ENCODE peak calls at places on chromosome 22, in five cellular contexts. B is tibial nerve; N is CD8-positive, alpha-beta T cell; O is PC-3; Z is Peyer's patch. P is an unnamed sample. For H3K27me3, the result is how much of the 10 kb centered on the place peaks cover.

GRCh38 chr22:39534591-39535301 is 2.2 kb upstream of the RPS19BP1 start:
- DNase-seq in N (peak), Z (peak), B (peak), O (peak), P (peak)

GRCh38 chr22:44384981-44385610 is 72.3 kb upstream of the SHISAL1 start:
- DNase-seq in B (no peak), O (no peak), Z (no peak), N (no peak), P (no peak)

GRCh38 chr22:35426801-35427140 is 26.8 kb downstream of the MCM5 start:
- DNase-seq in Z (no peak), O (no peak), N (no peak), B (no peak), P (no peak)

GRCh38 chr22:20237480-20238440 is 30.4 kb downstream of the RTN4R start:
- DNase-seq in Z (peak), N (peak), O (no peak), B (no peak), P (peak)

GRCh38 chr22:23524226-23524625 is 55.9 kb downstream of the IGLL1 start:
- DNase-seq in O (no peak), B (no peak), Z (no peak), N (no peak), P (no peak)

GRCh38 chr22:33923033-33923432 is 2.8 kb upstream of the LARGE1 start:
- DNase-seq in Z (no peak), O (no peak), B (no peak), N (no peak), P (no peak)

GRCh38 chr22:40512426-40513136 is 123.9 kb downstream of the MRTFA start:
- DNase-seq in O (peak), N (no peak), B (peak), Z (no peak), P (no peak)

GRCh38 chr22:36277482-36278291 is 24.8 kb downstream of the APOL1 start:
- DNase-seq in N (peak), B (no peak), Z (peak), O (peak), P (peak)

GRCh38 chr22:41512421-41513194 is 31.7 kb downstream of the POLR3H start:
- DNase-seq in N (no peak), B (no peak), O (peak), Z (no peak), P (no peak)

GRCh38 chr22:18968011-18968749 is 32.1 kb upstream of the PRODH start:
- DNase-seq in B (no peak), N (no peak), O (peak), Z (no peak), P (no peak)

GRCh38 chr22:20268350-20269012 is 363 bp upstream of the RTN4R start:
- DNase-seq in Z (peak), N (peak), O (peak), B (peak), P (peak)

GRCh38 chr22:20463324-20464095 is 25.9 kb upstream of the SCARF2 start:
- DNase-seq in B (no peak), O (no peak), N (peak), Z (peak), P (peak)

GRCh38 chr22:25395915-25396314 is 168.6 kb upstream of the GRK3 start:
- DNase-seq in B (no peak), Z (no peak), N (no peak), O (no peak), P (no peak)

GRCh38 chr22:24117942-24118341 is 63.3 kb upstream of the SUSD2 start:
- DNase-seq in Z (no peak), N (no peak), O (no peak), B (no peak), P (no peak)

GRCh38 chr22:21939392-21940319 is 13.0 kb downstream of the PPM1F start:
- DNase-seq in Z (no peak), B (no peak), N (no peak), O (no peak), P (no peak)

GRCh38 chr22:21941921-21942320 is 10.7 kb downstream of the PPM1F start:
- DNase-seq in Z (no peak), N (no peak), O (no peak), B (no peak), P (no peak)

GRCh38 chr22:21938906-21939305 is 13.7 kb downstream of the PPM1F start:
- DNase-seq in B (no peak), O (no peak), N (no peak), Z (no peak), P (no peak)

GRCh38 chr22:21942407-21942895 is 10.2 kb downstream of the PPM1F start:
- DNase-seq in N (no peak), O (peak), B (peak), Z (no peak), P (no peak)

DNA sequence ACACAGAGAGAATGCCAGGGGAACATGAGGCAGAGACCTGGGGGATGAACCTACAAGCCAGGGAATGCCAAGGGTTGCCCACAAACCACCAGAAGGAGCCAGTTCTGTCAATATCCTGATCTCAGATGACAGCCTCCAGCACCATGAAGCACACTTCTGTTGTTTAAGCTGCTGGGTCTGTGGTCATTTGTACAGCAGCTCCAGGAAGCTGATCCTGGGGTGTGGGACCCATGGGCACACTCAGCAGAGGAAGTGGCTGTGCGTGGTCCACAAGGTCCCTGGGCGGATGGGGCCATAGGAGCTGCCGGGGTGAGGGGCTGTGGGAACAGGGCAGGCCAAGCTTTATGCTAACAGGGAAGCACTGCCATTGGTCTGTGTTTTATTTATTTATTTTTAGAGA is 12.1 kb downstream of the PPM1F start:
- DNase-seq in O (peak), B (no peak), Z (no peak), N (no peak), P (no peak)
- H3K27ac ChIP-seq in O (no peak), B (peak), Z (peak), N (no peak), P (no peak)

GRCh38 chr22:38017939-38018885 is 33.9 kb upstream of the SOX10 start:
- DNase-seq in N (no peak), Z (no peak), O (no peak), B (no peak), P (no peak)
- H3K27me3 ChIP-seq in N (under half), Z (under half), O (under half), B (under half), P (under half)

DNA sequence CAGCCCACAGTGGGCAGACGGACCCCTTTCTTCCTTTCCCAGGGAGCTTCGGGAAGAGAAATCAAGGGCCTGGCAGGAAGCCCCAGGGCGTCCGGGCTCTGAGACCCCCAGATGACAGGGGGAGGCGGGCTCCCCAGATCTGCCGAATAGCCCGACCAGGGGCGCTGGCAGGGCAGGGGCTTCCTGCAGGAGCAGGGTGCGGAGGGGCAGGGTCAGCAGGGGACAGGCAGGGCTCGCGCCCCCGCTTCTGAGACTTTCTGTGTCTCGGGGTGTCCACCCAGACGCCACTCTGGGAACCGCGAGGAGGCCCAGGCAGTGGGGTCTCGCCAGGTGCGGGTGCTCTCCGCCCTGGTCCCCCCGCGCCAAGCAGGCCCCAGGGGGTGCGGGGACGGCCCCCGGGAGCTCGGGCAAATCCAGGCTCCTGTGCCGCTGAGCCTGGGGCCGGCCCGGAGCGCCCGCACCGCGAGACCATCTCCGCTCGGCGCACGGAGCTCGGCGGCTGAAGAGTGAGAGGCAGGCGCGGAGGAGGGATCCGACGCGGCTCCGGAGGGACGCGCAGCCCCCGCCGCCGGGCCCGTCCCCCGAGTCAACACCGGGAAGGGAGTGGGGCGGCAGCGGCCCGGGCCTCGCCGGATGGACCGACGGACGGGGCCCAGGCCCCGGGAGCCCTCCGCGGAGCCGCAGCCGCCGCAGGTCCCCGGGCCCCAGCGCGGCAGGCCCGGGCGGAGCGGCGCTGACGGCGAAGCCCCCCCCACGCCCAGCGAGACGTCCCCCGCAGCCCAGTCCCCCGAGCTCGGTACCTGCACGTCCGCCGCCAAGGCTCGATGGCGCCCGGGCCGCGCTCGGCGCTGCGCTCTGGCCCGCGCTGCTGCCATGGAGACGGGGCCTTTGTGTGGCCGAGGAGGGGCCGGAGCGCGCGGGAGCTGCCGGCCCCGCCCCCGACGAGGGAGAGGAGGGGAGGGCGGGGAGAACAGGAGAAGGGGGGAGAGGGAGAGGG is at the start of gene PLXNB2:
- DNase-seq in N (no peak), Z (peak), B (peak), O (peak), P (peak)
- H3K27ac ChIP-seq in N (no peak), Z (peak), B (peak), O (peak), P (no peak)

GRCh38 chr22:45916515-45916914 is 60.4 kb downstream of the WNT7B start:
- DNase-seq in Z (no peak), O (no peak), N (no peak), B (no peak), P (no peak)

GRCh38 chr22:45914309-45914708 is 62.7 kb downstream of the WNT7B start:
- DNase-seq in O (no peak), B (no peak), N (no peak), Z (no peak), P (no peak)

GRCh38 chr22:45917146-45917545 is 59.8 kb downstream of the WNT7B start:
- DNase-seq in Z (no peak), N (no peak), O (no peak), B (no peak), P (no peak)

GRCh38 chr22:45915151-45915550 is 61.8 kb downstream of the WNT7B start:
- DNase-seq in N (no peak), Z (no peak), O (no peak), B (no peak), P (no peak)

DNA sequence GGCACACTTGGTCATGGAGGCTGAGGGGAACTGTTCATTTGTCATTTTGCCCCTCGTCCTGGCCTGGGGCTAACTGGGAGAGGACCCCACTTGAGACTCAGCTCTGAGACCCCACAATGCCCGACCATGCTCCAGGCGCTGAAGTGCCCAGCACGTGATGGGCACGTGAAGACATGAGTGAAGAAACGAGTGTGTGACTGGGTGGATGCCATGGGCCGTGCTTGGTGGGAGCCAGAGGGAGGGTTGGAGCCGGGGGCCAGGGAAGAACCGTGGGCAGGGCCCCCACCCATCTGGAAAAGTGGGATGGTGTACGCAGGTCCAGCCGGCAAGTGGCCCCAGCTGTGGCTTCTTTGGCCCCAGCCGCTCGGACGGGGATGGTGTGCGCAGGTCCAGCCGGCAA is 61.1 kb downstream of the WNT7B start:
- DNase-seq in B (no peak), O (no peak), Z (no peak), N (no peak), P (no peak)
- H3K27me3 ChIP-seq in B (under half), O (under half), Z (under half), N (under half), P (under half)

DNA sequence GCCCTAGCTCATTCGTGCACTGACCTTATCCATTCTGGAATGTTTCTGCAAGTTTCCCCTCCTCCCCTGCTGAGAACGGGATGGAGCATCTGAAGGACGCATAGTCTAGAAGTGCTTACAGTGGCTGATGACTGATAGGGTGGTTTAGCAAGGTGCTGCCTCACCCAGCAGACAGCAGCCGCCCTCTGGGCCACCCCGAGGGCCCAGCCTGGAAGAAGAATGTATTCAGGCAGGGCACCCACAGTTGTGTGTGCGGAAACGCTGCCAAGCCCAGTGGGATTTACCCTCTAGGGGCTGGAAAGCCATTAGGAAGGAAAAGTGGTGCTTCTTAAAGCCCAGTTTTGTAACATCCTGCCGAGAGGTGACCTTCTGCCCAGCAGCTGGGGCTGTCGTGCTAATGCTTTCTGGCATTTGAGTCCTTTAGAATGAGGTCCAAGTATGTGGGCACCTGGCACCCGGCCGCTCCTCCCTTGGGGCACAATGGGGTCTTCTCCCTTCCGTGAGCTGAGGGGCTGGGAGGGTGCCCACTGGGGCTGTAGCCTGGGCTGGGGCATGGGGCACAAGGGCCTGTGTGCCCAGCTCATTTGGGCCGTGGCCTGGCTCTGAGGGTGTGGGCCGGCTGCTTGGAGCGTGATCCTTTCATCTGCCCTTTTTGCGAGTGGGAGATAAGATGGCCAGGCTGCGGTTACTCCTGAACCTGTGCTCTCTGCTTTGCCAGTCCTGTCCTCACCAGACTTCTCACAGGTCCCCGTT is 14.4 kb downstream of the FBLN1 start:
- DNase-seq in Z (no peak), B (no peak), N (no peak), O (no peak), P (no peak)
- H3K27ac ChIP-seq in Z (peak), B (peak), N (no peak), O (no peak), P (no peak)

P was measured in CD4-positive, alpha-beta T cell.